ENCODE peak calls at places on chromosomes 4 and X, in eight cellular contexts. C is H7; W is Calu3; T is tibial artery; L is stimulated activated CD4-positive, alpha-beta T cell treated with anti-CD3 and anti-CD28 coated beads, Interleukin-15, amount 100 ng/mL, for 1 hour; D is astrocyte; B is WERI-Rb-1; P is aorta. K is an unnamed sample.

GRCh38 chr4:17690898-17691297 is 76.5 kb downstream of the MED28 start:
- DNase-seq in L (no peak), B (no peak), W (peak), D (no peak), T (no peak), C (no peak), P (no peak), K (no peak)

GRCh38 chrX:49291615-49292337 is 11.7 kb upstream of the GAGE10 start:
- DNase-seq in L (peak), T (peak), P (no peak), W (peak), B (peak), C (peak), D (peak), K (no peak)

GRCh38 chr4:136863756-136864155 is 668.5 kb downstream of the PCDH18 start:
- DNase-seq in T (no peak), C (no peak), B (peak), W (no peak), D (peak), P (no peak), L (no peak), K (no peak)

GRCh38 chr4:144350706-144351105 is 210.2 kb upstream of the GYPA start:
- DNase-seq in B (no peak), P (no peak), W (no peak), D (peak), C (no peak), T (no peak), L (no peak), K (no peak)

GRCh38 chrX:130020661-130021324 is 38.4 kb downstream of the BCORL1 start:
- DNase-seq in W (no peak), L (no peak), C (peak), B (no peak), T (no peak), D (no peak), P (peak), K (no peak)

GRCh38 chrX:138008280-138008679 is 442.4 kb downstream of the ZIC3 start:
- DNase-seq in W (no peak), D (no peak), L (no peak), P (no peak), T (no peak), B (no peak), C (no peak), K (no peak)

GRCh38 chr4:122827258-122827887 is 742 bp downstream of the FGF2 start:
- DNase-seq in D (no peak), C (peak), W (peak), L (no peak), B (peak), T (peak), P (peak), K (peak)

GRCh38 chrX:32673193-32673592 is 538.2 kb downstream of the DMD start:
- DNase-seq in D (no peak), C (peak), P (no peak), L (no peak), W (no peak), T (no peak), B (no peak), K (no peak)

GRCh38 chr4:15233626-15234025 is 194.2 kb upstream of the C1QTNF7 start:
- DNase-seq in P (no peak), B (no peak), D (peak), W (no peak), L (no peak), T (no peak), C (no peak), K (no peak)

GRCh38 chrX:13380230-13380629 is 60.4 kb upstream of the ATXN3L start:
- DNase-seq in D (peak), W (no peak), C (no peak), L (no peak), P (no peak), T (no peak), B (no peak), K (no peak)

GRCh38 chr4:87555751-87556619 is 26.8 kb upstream of the SPARCL1 start:
- DNase-seq in T (peak), W (no peak), B (no peak), D (peak), L (no peak), C (no peak), P (no peak), K (no peak)

GRCh38 chr4:110959041-110959643 is 336.3 kb upstream of the PITX2 start:
- DNase-seq in W (no peak), T (no peak), P (no peak), C (no peak), L (no peak), D (peak), B (no peak), K (no peak)

GRCh38 chr4:150235795-150236385 is 157.6 kb downstream of the DCLK2 start:
- DNase-seq in W (no peak), T (no peak), P (no peak), L (no peak), C (no peak), D (peak), B (no peak), K (no peak)

GRCh38 chrX:34119122-34119521 is 13.0 kb downstream of the FAM47A start:
- DNase-seq in B (no peak), D (no peak), P (no peak), L (no peak), W (no peak), C (no peak), T (no peak), K (no peak)